ENCODE peak calls at places on chromosome 11, in four cellular contexts. Y, P, O and H are unnamed samples.

GRCh38 chr11:92893276-92893675 is 76.2 kb upstream of the MTNR1B start:
- DNase-seq in Y (no peak), P (no peak), O (no peak), H (no peak)

GRCh38 chr11:47980093-47980906 is at the start of gene PTPRJ:
- DNase-seq in Y (no peak), P (peak; percentile 84), O (peak; percentile 45), H (peak; percentile 70)

GRCh38 chr11:3853935-3854659 is 1.4 kb upstream of the STIM1 start:
- DNase-seq in Y (peak; percentile 86), P (no peak), O (peak; percentile 83), H (no peak)

GRCh38 chr11:8268530-8269461 is 5.1 kb upstream of the LMO1 start:
- DNase-seq in Y (no peak), P (no peak), O (no peak), H (no peak)

GRCh38 chr11:24872912-24873311 is 376.1 kb downstream of the LUZP2 start:
- DNase-seq in Y (no peak), P (no peak), O (no peak), H (no peak)

GRCh38 chr11:12182650-12183511 is 72.5 kb downstream of the MICAL2 start:
- DNase-seq in Y (no peak), P (peak; percentile 85), O (no peak), H (no peak)

GRCh38 chr11:85531498-85531897 is 95.6 kb downstream of the DLG2 start:
- DNase-seq in Y (no peak), P (no peak), O (no peak), H (no peak)

GRCh38 chr11:76773921-76774361 is 9.2 kb upstream of the TSKU start:
- DNase-seq in Y (no peak), P (no peak), O (no peak), H (no peak)

GRCh38 chr11:1830500-1831223 is 4.1 kb upstream of the SYT8 start:
- DNase-seq in Y (no peak), P (no peak), O (no peak), H (no peak)

GRCh38 chr11:27496461-27496860 is 10.1 kb downstream of the LIN7C start:
- DNase-seq in Y (no peak), P (no peak), O (no peak), H (no peak)

GRCh38 chr11:129278586-129279319 is 86.6 kb upstream of the ARHGAP32 start:
- DNase-seq in Y (no peak), P (no peak), O (no peak), H (peak; percentile 10)

GRCh38 chr11:3123761-3124733 is 41.1 kb downstream of the OSBPL5 start:
- DNase-seq in Y (no peak), P (no peak), O (peak; percentile 92), H (no peak)

GRCh38 chr11:97525273-97525672 is 1135.5 kb downstream of the JRKL start:
- DNase-seq in Y (no peak), P (no peak), O (no peak), H (no peak)

GRCh38 chr11:2881076-2881973 is 4.2 kb downstream of the CDKN1C start:
- DNase-seq in Y (no peak), P (no peak), O (no peak), H (no peak)

GRCh38 chr11:74262725-74263124 is 48.7 kb downstream of the P4HA3 start:
- DNase-seq in Y (no peak), P (no peak), O (no peak), H (no peak)

GRCh38 chr11:47204633-47204989 is 10.2 kb upstream of the DDB2 start:
- DNase-seq in Y (no peak), P (no peak), O (no peak), H (no peak)

GRCh38 chr11:13053255-13053917 is 44.3 kb downstream of the RASSF10 start:
- DNase-seq in Y (no peak), P (no peak), O (no peak), H (no peak)

GRCh38 chr11:75498556-75499255 is 27.0 kb downstream of the GDPD5 start:
- DNase-seq in Y (no peak), P (no peak), O (no peak), H (no peak)

GRCh38 chr11:123478352-123478986 is 48.4 kb downstream of the GRAMD1B start:
- DNase-seq in Y (peak; percentile 60), P (peak; percentile 61), O (peak; percentile 74), H (no peak)

GRCh38 chr11:10268746-10269487 is 25.1 kb downstream of the SBF2 start:
- DNase-seq in Y (no peak), P (no peak), O (no peak), H (no peak)

GRCh38 chr11:10275714-10276113 is 18.3 kb downstream of the SBF2 start:
- DNase-seq in Y (no peak), P (no peak), O (no peak), H (no peak)

GRCh38 chr11:10274726-10275125 is 19.3 kb downstream of the SBF2 start:
- DNase-seq in Y (no peak), P (no peak), O (no peak), H (no peak)

GRCh38 chr11:10273738-10274137 is 20.3 kb downstream of the SBF2 start:
- DNase-seq in Y (no peak), P (no peak), O (no peak), H (no peak)

GRCh38 chr11:10272132-10272531 is 21.9 kb downstream of the SBF2 start:
- DNase-seq in Y (no peak), P (no peak), O (no peak), H (no peak)
- TF ChIP-seq SPI1 in Y (no peak), P (no peak), O (no peak), H (no peak)

DNA sequence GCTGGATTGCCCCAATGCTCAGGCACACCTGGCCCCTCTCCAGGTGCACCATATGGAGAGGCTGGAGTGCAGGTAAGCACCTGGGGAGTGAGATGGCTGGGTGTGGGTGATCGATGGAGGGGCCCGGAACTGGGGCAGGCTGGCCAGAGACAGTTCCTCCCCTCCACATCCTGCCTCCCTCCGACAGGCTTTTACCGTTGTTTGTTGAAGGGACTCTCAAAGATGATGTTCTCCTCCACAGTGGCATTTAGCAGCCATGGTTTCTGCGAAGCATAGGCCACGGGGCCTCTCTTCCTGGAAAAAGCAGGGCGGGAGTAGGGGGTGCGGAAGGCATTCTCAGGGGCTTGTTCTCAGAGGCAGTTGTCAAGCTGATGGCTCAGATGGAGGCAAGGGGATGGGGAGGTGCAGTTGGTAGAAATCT is 25.9 kb upstream of the KCNJ11 start:
- DNase-seq in Y (no peak), P (no peak), O (no peak), H (no peak)
- TF ChIP-seq SPI1 in Y (no peak), P (no peak), O (no peak), H (no peak)

GRCh38 chr11:70414341-70415100 is 16.2 kb downstream of the CTTN start:
- DNase-seq in Y (no peak), P (no peak), O (no peak), H (no peak)

GRCh38 chr11:70415642-70416395 is 17.5 kb downstream of the CTTN start:
- DNase-seq in Y (no peak), P (no peak), O (peak; percentile 78), H (no peak)

GRCh38 chr11:70413151-70413550 is 14.8 kb downstream of the CTTN start:
- DNase-seq in Y (no peak), P (no peak), O (no peak), H (no peak)

GRCh38 chr11:70416881-70417280 is 18.6 kb downstream of the CTTN start:
- DNase-seq in Y (no peak), P (no peak), O (no peak), H (no peak)

DNA sequence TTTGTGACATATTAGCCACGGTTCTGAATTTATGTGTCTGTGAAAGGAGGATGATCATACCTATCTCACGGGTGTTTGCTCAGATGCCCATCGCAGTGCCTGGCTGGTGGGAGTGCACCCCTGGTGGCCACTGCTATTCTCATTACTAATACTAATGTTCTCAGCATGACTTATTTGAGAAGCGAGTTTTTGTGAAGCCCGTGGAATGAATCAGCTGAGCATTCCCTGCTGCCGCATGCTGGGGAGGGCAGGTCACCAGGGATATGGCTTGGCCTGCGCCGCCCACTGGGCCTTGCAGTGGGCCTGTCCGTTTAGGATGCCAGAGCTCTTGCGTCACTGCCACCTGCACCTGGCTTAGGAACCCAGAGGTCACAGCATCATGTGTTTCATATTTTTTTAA is 16.8 kb downstream of the CTTN start:
- DNase-seq in Y (no peak), P (no peak), O (no peak), H (no peak)
- TF ChIP-seq SPI1 in Y (no peak), P (no peak), O (no peak), H (no peak)

DNA sequence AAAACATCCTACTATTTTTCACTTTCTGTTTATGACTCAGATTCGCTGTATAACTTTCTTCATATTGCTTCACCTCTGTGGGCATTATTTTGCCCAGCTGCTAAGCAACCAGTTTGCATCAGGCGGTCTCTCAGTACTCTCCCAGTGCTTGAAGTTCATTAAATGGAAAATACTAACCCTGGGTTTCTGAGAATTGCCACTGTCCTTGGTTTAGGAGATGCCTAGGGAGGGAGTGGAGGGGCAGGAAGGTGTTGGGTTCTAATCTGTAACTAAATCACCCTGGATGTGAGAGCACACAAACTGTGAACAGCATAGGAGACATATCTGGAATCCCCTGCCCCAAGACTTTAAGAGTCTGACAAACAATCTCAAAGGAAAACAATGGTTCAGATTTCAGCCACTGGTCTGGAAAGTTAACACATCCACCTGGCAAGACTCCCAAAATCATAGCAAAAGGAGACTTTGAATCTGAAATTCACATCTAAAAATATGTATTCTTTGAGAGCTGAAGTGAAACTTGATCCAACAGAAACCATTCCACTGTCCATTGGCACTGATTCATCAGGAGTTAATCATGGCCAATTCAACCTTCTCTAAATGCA is 540.0 kb downstream of the SOX6 start:
- DNase-seq in Y (no peak), P (no peak), O (no peak), H (no peak)
- TF ChIP-seq SPI1 in Y (no peak), P (no peak), O (no peak), H (no peak)